ENCODE peak calls at places on chromosome X, in nine cellular contexts. One of them, this sample, is unnamed.

GRCh38 chrX:26558719-26559386 is 342.9 kb downstream of the MAGEB5 start:
- DNase-seq in AG04449: no peak
- DNase-seq in NB4: no peak
- DNase-seq in H9: no peak
- DNase-seq in WTC11: peak
- DNase-seq in testis: no peak
- DNase-seq in progenitor cell of endocrine pancreas: no peak
- DNase-seq in suprapubic skin: no peak
- DNase-seq in adrenal gland: no peak
- DNase-seq in this sample: no peak

GRCh38 chrX:150767475-150768131 is 74.4 kb downstream of the MTMR1 start:
- DNase-seq in testis: no peak
- DNase-seq in NB4: peak
- DNase-seq in WTC11: no peak
- DNase-seq in adrenal gland: no peak
- DNase-seq in H9: no peak
- DNase-seq in progenitor cell of endocrine pancreas: no peak
- DNase-seq in suprapubic skin: no peak
- DNase-seq in AG04449: peak
- DNase-seq in this sample: peak

GRCh38 chrX:71450433-71451106 is 82.3 kb upstream of the OGT start:
- DNase-seq in progenitor cell of endocrine pancreas: no peak
- DNase-seq in NB4: no peak
- DNase-seq in AG04449: no peak
- DNase-seq in H9: no peak
- DNase-seq in adrenal gland: no peak
- DNase-seq in suprapubic skin: no peak
- DNase-seq in WTC11: no peak
- DNase-seq in testis: no peak
- DNase-seq in this sample: no peak

GRCh38 chrX:41621236-41621651 is 67.5 kb upstream of the GPR34 start:
- DNase-seq in H9: peak
- DNase-seq in AG04449: no peak
- DNase-seq in progenitor cell of endocrine pancreas: no peak
- DNase-seq in suprapubic skin: no peak
- DNase-seq in WTC11: peak
- DNase-seq in testis: no peak
- DNase-seq in adrenal gland: no peak
- DNase-seq in NB4: peak
- DNase-seq in this sample: peak

GRCh38 chrX:43655151-43655676 is 885 bp upstream of the MAOA start:
- DNase-seq in WTC11: peak
- DNase-seq in suprapubic skin: peak
- DNase-seq in AG04449: no peak
- DNase-seq in H9: peak
- DNase-seq in adrenal gland: peak
- DNase-seq in testis: peak
- DNase-seq in progenitor cell of endocrine pancreas: peak
- DNase-seq in NB4: no peak
- DNase-seq in this sample: peak

GRCh38 chrX:31376408-31376807 is 304.6 kb upstream of the FTHL17 start:
- DNase-seq in WTC11: no peak
- DNase-seq in progenitor cell of endocrine pancreas: no peak
- DNase-seq in suprapubic skin: no peak
- DNase-seq in NB4: no peak
- DNase-seq in H9: no peak
- DNase-seq in testis: no peak
- DNase-seq in adrenal gland: no peak
- DNase-seq in AG04449: no peak
- DNase-seq in this sample: no peak

GRCh38 chrX:65643786-65644111 is 23.7 kb upstream of the MSN start:
- DNase-seq in WTC11: no peak
- DNase-seq in NB4: no peak
- DNase-seq in adrenal gland: no peak
- DNase-seq in H9: no peak
- DNase-seq in progenitor cell of endocrine pancreas: no peak
- DNase-seq in AG04449: no peak
- DNase-seq in suprapubic skin: no peak
- DNase-seq in testis: no peak
- DNase-seq in this sample: no peak

GRCh38 chrX:74924449-74925209 is 623 bp downstream of the NEXMIF start:
- DNase-seq in WTC11: peak
- DNase-seq in H9: peak
- DNase-seq in adrenal gland: peak
- DNase-seq in NB4: no peak
- DNase-seq in suprapubic skin: peak
- DNase-seq in testis: peak
- DNase-seq in AG04449: no peak
- DNase-seq in progenitor cell of endocrine pancreas: peak
- DNase-seq in this sample: no peak

GRCh38 chrX:73930300-73930699 is 367.3 kb downstream of the CHIC1 start:
- DNase-seq in adrenal gland: no peak
- DNase-seq in progenitor cell of endocrine pancreas: no peak
- DNase-seq in AG04449: no peak
- DNase-seq in WTC11: no peak
- DNase-seq in NB4: no peak
- DNase-seq in suprapubic skin: no peak
- DNase-seq in testis: no peak
- DNase-seq in H9: no peak
- DNase-seq in this sample: peak

GRCh38 chrX:132818638-132819037 is 139.8 kb downstream of the HS6ST2 start:
- DNase-seq in progenitor cell of endocrine pancreas: no peak
- DNase-seq in AG04449: no peak
- DNase-seq in testis: no peak
- DNase-seq in suprapubic skin: no peak
- DNase-seq in adrenal gland: no peak
- DNase-seq in NB4: no peak
- DNase-seq in WTC11: no peak
- DNase-seq in H9: no peak
- DNase-seq in this sample: no peak

GRCh38 chrX:69968956-69969355 is 80.8 kb downstream of the AWAT2 start:
- DNase-seq in progenitor cell of endocrine pancreas: no peak
- DNase-seq in H9: no peak
- DNase-seq in NB4: no peak
- DNase-seq in testis: no peak
- DNase-seq in suprapubic skin: no peak
- DNase-seq in AG04449: no peak
- DNase-seq in adrenal gland: no peak
- DNase-seq in WTC11: no peak
- DNase-seq in this sample: no peak

GRCh38 chrX:84320606-84321005 is 132.6 kb upstream of the RPS6KA6 start:
- DNase-seq in progenitor cell of endocrine pancreas: no peak
- DNase-seq in AG04449: no peak
- DNase-seq in H9: no peak
- DNase-seq in testis: no peak
- DNase-seq in WTC11: no peak
- DNase-seq in NB4: no peak
- DNase-seq in suprapubic skin: no peak
- DNase-seq in adrenal gland: no peak
- DNase-seq in this sample: no peak

GRCh38 chrX:3651272-3651671 is 62.2 kb downstream of the PRKX start:
- DNase-seq in progenitor cell of endocrine pancreas: no peak
- DNase-seq in NB4: peak
- DNase-seq in adrenal gland: no peak
- DNase-seq in testis: no peak
- DNase-seq in AG04449: no peak
- DNase-seq in WTC11: no peak
- DNase-seq in H9: no peak
- DNase-seq in suprapubic skin: no peak
- DNase-seq in this sample: peak

GRCh38 chrX:110964761-110965160 is 131.2 kb upstream of the PAK3 start:
- DNase-seq in AG04449: no peak
- DNase-seq in H9: peak
- DNase-seq in adrenal gland: no peak
- DNase-seq in suprapubic skin: no peak
- DNase-seq in testis: no peak
- DNase-seq in progenitor cell of endocrine pancreas: no peak
- DNase-seq in WTC11: peak
- DNase-seq in NB4: no peak
- DNase-seq in this sample: no peak

GRCh38 chrX:128460835-128461234 is 408.6 kb upstream of the ACTRT1 start:
- DNase-seq in adrenal gland: no peak
- DNase-seq in H9: no peak
- DNase-seq in progenitor cell of endocrine pancreas: no peak
- DNase-seq in NB4: peak
- DNase-seq in AG04449: no peak
- DNase-seq in WTC11: no peak
- DNase-seq in testis: no peak
- DNase-seq in suprapubic skin: no peak
- DNase-seq in this sample: peak

GRCh38 chrX:109889289-109890006 is 113.5 kb upstream of the TMEM164 start:
- DNase-seq in WTC11: no peak
- DNase-seq in AG04449: no peak
- DNase-seq in H9: no peak
- DNase-seq in progenitor cell of endocrine pancreas: no peak
- DNase-seq in testis: peak
- DNase-seq in adrenal gland: no peak
- DNase-seq in suprapubic skin: no peak
- DNase-seq in NB4: peak
- DNase-seq in this sample: peak

GRCh38 chrX:119693032-119693995 is at the start of gene SEPTIN6:
- DNase-seq in adrenal gland: peak
- DNase-seq in progenitor cell of endocrine pancreas: peak
- DNase-seq in testis: peak
- DNase-seq in suprapubic skin: peak
- DNase-seq in WTC11: peak
- DNase-seq in NB4: peak
- DNase-seq in AG04449: no peak
- DNase-seq in H9: peak
- DNase-seq in this sample: peak

GRCh38 chrX:23919706-23920320 is 12.0 kb downstream of the CXorf58 start:
- DNase-seq in NB4: no peak
- DNase-seq in progenitor cell of endocrine pancreas: no peak
- DNase-seq in H9: peak
- DNase-seq in suprapubic skin: no peak
- DNase-seq in WTC11: peak
- DNase-seq in testis: no peak
- DNase-seq in adrenal gland: no peak
- DNase-seq in AG04449: no peak
- DNase-seq in this sample: no peak
- TF ChIP-seq CTCF in NB4: no peak
- TF ChIP-seq CTCF in progenitor cell of endocrine pancreas: peak
- TF ChIP-seq CTCF in H9: peak
- TF ChIP-seq CTCF in suprapubic skin: no peak
- TF ChIP-seq CTCF in WTC11: no peak
- TF ChIP-seq CTCF in testis: no peak
- TF ChIP-seq CTCF in adrenal gland: no peak
- TF ChIP-seq CTCF in AG04449: no peak
- TF ChIP-seq CTCF in this sample: no peak

DNA sequence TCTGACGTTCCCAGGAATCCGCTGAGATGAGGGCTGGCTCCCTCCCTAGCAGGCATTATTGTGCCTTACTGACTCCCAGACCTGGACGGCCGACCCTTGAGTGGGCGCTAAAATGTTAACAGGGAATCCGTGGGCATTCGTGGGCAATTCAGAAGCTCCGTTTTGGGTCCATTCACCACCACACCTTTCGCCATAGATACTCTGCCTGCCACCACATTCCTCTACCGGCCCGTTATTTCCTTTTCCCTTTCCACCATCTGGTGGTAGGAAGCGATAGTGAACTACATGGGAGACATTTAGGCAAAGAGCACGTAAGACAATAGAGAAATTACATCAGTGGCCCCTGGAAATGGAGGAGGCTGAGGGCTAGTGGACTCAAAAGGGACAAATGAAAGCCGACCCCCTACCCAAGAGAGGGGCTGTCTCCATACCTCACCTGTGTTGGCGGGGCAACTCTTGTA is 1.0 kb upstream of the SH3KBP1 start:
- DNase-seq in WTC11: no peak
- DNase-seq in progenitor cell of endocrine pancreas: no peak
- DNase-seq in suprapubic skin: no peak
- DNase-seq in NB4: peak
- DNase-seq in testis: peak
- DNase-seq in adrenal gland: peak
- DNase-seq in H9: no peak
- DNase-seq in AG04449: no peak
- DNase-seq in this sample: peak
- TF ChIP-seq CTCF in WTC11: no peak
- TF ChIP-seq CTCF in progenitor cell of endocrine pancreas: peak
- TF ChIP-seq CTCF in suprapubic skin: peak
- TF ChIP-seq CTCF in NB4: peak
- TF ChIP-seq CTCF in testis: peak
- TF ChIP-seq CTCF in adrenal gland: peak
- TF ChIP-seq CTCF in H9: peak
- TF ChIP-seq CTCF in AG04449: peak
- TF ChIP-seq CTCF in this sample: peak

GRCh38 chrX:5916945-5917344 is 311.7 kb downstream of the NLGN4X start:
- DNase-seq in suprapubic skin: no peak
- DNase-seq in WTC11: peak
- DNase-seq in NB4: peak
- DNase-seq in H9: no peak
- DNase-seq in progenitor cell of endocrine pancreas: no peak
- DNase-seq in testis: no peak
- DNase-seq in adrenal gland: no peak
- DNase-seq in AG04449: no peak
- DNase-seq in this sample: no peak
- TF ChIP-seq CTCF in suprapubic skin: no peak
- TF ChIP-seq CTCF in WTC11: no peak
- TF ChIP-seq CTCF in NB4: peak
- TF ChIP-seq CTCF in H9: peak
- TF ChIP-seq CTCF in progenitor cell of endocrine pancreas: no peak
- TF ChIP-seq CTCF in testis: no peak
- TF ChIP-seq CTCF in adrenal gland: no peak
- TF ChIP-seq CTCF in AG04449: no peak
- TF ChIP-seq CTCF in this sample: peak

GRCh38 chrX:155246748-155247147 is 17.5 kb downstream of the RAB39B start:
- DNase-seq in adrenal gland: no peak
- DNase-seq in H9: no peak
- DNase-seq in testis: no peak
- DNase-seq in NB4: peak
- DNase-seq in suprapubic skin: no peak
- DNase-seq in AG04449: no peak
- DNase-seq in WTC11: no peak
- DNase-seq in progenitor cell of endocrine pancreas: no peak
- DNase-seq in this sample: no peak

GRCh38 chrX:155237719-155238118 is 21.5 kb downstream of the VBP1 start:
- DNase-seq in WTC11: no peak
- DNase-seq in H9: no peak
- DNase-seq in suprapubic skin: no peak
- DNase-seq in testis: no peak
- DNase-seq in adrenal gland: no peak
- DNase-seq in NB4: no peak
- DNase-seq in AG04449: no peak
- DNase-seq in progenitor cell of endocrine pancreas: no peak
- DNase-seq in this sample: no peak

GRCh38 chrX:155247497-155247896 is 16.8 kb downstream of the RAB39B start:
- DNase-seq in testis: no peak
- DNase-seq in NB4: no peak
- DNase-seq in adrenal gland: no peak
- DNase-seq in progenitor cell of endocrine pancreas: no peak
- DNase-seq in suprapubic skin: no peak
- DNase-seq in H9: no peak
- DNase-seq in WTC11: no peak
- DNase-seq in AG04449: no peak
- DNase-seq in this sample: no peak

DNA sequence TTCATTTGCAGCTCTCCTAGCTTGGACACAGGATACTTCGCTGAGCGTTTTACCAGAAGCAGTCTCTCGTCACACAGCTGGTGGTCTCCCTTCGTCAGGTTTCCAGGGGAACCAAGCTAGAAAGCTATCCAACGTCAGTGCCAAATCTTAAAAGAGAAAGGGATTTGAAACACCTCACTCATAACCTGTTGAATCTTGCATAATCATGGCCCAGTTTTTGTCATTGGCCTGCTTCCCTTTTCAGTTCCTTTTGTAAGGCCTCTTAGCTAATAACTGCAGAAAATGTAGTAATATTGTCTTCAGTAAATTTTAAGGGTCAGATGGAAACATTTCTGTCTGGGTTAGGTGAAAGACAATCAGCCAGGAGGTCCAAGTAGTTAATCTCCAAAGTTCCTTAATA is 22.0 kb downstream of the RAB39B start:
- DNase-seq in testis: no peak
- DNase-seq in progenitor cell of endocrine pancreas: no peak
- DNase-seq in AG04449: no peak
- DNase-seq in H9: no peak
- DNase-seq in NB4: peak
- DNase-seq in suprapubic skin: no peak
- DNase-seq in adrenal gland: no peak
- DNase-seq in WTC11: no peak
- DNase-seq in this sample: no peak
- TF ChIP-seq CTCF in testis: no peak
- TF ChIP-seq CTCF in progenitor cell of endocrine pancreas: no peak
- TF ChIP-seq CTCF in AG04449: no peak
- TF ChIP-seq CTCF in H9: no peak
- TF ChIP-seq CTCF in NB4: no peak
- TF ChIP-seq CTCF in suprapubic skin: no peak
- TF ChIP-seq CTCF in adrenal gland: no peak
- TF ChIP-seq CTCF in WTC11: no peak
- TF ChIP-seq CTCF in this sample: no peak

This sample was measured in PC-3.